ENCODE peak calls at places on chromosomes 13 and 19, in five cellular contexts. S, R, J, V and B are unnamed samples. For H3K4me1, the result is how much of the 10 kb centered on the place peaks cover.

GRCh38 chr19:11088508-11089253 is 582 bp upstream of the LDLR start:
- DNase-seq in J (no peak), S (no peak), R (no peak), V (no peak), B (no peak)

GRCh38 chr19:11378319-11379189 is 4.1 kb downstream of the SWSAP1 start:
- DNase-seq in R (no peak), J (peak), V (no peak), S (peak), B (no peak)

GRCh38 chr19:982567-983170 is 1.5 kb upstream of the WDR18 start:
- DNase-seq in S (no peak), R (peak), J (peak), V (peak), B (peak)

GRCh38 chr13:94825507-94825906 is 113.2 kb upstream of the SOX21 start:
- DNase-seq in S (peak), R (peak), V (peak), J (no peak), B (no peak)

GRCh38 chr19:35509018-35509652 is 4.3 kb downstream of the DMKN start:
- DNase-seq in J (no peak), V (no peak), S (no peak), R (no peak), B (peak)

GRCh38 chr19:18433735-18434398 is 4.1 kb downstream of the ISYNA1 start:
- DNase-seq in R (no peak), J (no peak), V (no peak), S (no peak), B (no peak)

GRCh38 chr13:37277435-37278144 is 172.1 kb upstream of the CSNK1A1L start:
- DNase-seq in V (no peak), J (no peak), S (peak), R (no peak), B (no peak)

GRCh38 chr13:20411638-20412342 is 113.9 kb downstream of the CRYL1 start:
- DNase-seq in S (no peak), V (no peak), R (no peak), J (peak), B (peak)

GRCh38 chr13:107035778-107036177 is 467.8 kb upstream of the ARGLU1 start:
- DNase-seq in V (no peak), S (peak), R (no peak), J (no peak), B (no peak)

GRCh38 chr13:78499802-78500201 is 103.5 kb downstream of the POU4F1 start:
- DNase-seq in V (no peak), J (no peak), S (no peak), R (no peak), B (no peak)

DNA sequence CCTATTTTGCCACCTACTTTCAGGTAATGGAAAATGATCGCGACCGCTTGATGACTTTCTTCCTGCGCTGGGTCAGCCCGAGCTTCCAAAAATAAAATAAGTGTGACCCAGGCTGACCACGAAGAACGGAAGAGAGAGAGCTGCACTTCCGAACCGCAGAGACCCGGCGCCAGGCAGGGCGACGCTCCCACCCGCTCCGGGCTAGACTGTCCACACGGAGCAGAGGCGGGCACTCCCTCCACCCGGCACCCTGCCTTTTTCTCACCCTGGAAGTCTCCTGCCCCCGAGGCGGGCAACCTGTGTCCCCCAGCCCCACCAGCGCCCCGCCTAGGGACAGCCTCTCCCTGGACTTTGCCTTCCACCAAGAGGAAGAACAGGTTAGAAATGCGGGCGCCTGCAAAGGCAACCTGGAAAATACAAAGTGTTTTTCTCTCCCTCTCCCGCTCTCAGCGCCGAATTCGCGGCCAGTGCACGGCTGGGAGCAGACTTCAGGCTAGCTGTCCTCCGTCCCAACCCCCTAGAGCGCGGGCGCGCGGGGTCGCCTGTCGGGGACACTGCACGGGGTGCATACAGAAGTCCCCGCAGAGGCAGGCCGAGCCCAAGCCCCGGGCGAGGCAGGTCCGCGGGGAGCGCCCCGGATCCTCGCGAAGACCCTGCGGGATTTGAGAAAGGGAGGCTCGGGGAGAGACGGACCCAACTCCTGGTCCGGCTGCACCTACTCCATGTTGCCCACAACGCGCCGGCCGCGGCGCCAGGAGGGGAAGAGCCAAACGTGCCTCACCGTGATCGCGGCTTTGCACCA is 884 bp downstream of the SPRY2 start:
- DNase-seq in J (no peak), V (no peak), S (peak), R (peak), B (no peak)
- H3K4me3 ChIP-seq in J (peak), V (peak), S (peak), R (peak), B (peak)

GRCh38 chr19:47509170-47509847 is 5.6 kb downstream of the NAPA start:
- DNase-seq in J (no peak), S (no peak), V (no peak), R (no peak), B (no peak)
- H3K4me1 ChIP-seq in J (under half), S (under half), V (under half), R (half or more), B (half or more)

GRCh38 chr13:110303644-110304043 is 3.3 kb downstream of the COL4A1 start:
- DNase-seq in V (no peak), S (no peak), R (no peak), J (no peak), B (no peak)
- H3K27ac ChIP-seq in V (no peak), S (peak), R (peak), J (no peak), B (no peak)

GRCh38 chr19:5829567-5830315 is 9.8 kb downstream of the FUT6 start:
- DNase-seq in R (no peak), S (no peak), J (no peak), V (no peak), B (no peak)
- H3K4me3 ChIP-seq in R (no peak), S (no peak), J (no peak), V (peak), B (no peak)

GRCh38 chr19:16890461-16891184 is 1.8 kb downstream of the F2RL3 start:
- DNase-seq in V (no peak), S (no peak), R (no peak), J (no peak), B (no peak)

GRCh38 chr19:16889429-16889882 is 657 bp downstream of the F2RL3 start:
- DNase-seq in S (no peak), R (no peak), J (no peak), V (no peak), B (no peak)

GRCh38 chr19:16888629-16889371 is at the start of gene F2RL3:
- DNase-seq in J (no peak), V (no peak), R (peak), S (peak), B (no peak)

GRCh38 chr19:16891696-16892382 is 3.0 kb downstream of the F2RL3 start:
- DNase-seq in S (no peak), J (no peak), V (no peak), R (no peak), B (no peak)

GRCh38 chr19:16889883-16890460 is 1.2 kb downstream of the F2RL3 start:
- DNase-seq in J (no peak), S (no peak), V (no peak), R (no peak), B (no peak)
- H3K4me1 ChIP-seq in J (under half), S (under half), V (under half), R (under half), B (under half)

DNA sequence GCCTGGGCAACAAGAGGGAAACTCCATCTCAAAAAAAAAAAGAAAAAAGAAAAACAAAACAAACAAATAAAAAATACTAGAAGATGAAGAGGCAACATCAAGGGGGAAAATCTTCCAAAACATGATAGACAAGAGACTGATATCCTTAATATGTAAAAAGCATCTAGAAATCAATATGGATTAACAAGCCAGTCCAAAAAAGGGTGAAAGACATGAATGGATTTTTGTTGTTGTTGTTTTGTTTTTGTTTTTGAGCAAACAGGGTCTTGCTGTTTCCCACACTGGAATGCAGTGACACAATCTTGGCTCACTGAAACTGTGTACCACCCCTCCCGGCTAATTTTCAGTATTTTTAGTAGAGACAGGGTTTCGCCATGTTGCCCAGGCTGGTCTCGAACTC is 4.0 kb upstream of the TINCR start:
- DNase-seq in R (no peak), S (no peak), V (no peak), J (no peak), B (no peak)
- H3K27ac ChIP-seq in R (no peak), S (no peak), V (no peak), J (no peak), B (no peak)

DNA sequence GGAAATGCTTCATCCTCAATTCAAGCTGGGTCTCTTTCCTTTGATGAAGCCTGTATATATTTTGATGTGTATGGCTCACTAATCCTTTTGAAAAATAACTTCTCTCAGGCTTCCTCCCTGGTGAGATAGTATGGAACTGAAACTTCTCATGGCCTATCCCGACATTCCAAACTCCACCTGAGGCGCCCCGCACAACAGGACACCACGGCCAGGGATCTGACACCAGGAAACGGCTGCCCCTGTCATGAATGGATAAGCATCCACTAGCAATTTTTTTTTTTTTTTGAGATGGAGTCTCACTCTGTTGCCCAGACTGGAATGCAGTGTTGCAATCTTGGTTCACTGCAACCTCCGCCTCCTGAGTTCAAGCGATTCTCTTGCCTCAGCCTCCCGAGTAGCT is 16.4 kb downstream of the SLC7A1 start:
- DNase-seq in R (no peak), J (no peak), V (no peak), S (no peak), B (no peak)
- H3K4me3 ChIP-seq in R (no peak), J (no peak), V (no peak), S (no peak), B (no peak)